ENCODE peak calls at places on chromosomes 1 and 21, in ten cellular contexts. N is mesendoderm; T is posterior cingulate gyrus; V is activated CD4-positive, alpha-beta T cell treated with anti-CD3 and anti-CD28 coated beads, Interleukin-2, amount 10 ng/mL, durations not matched to agents 7 days and 5 days; Q is testis; Z is mucosa of gallbladder; K is naive thymus-derived CD8-positive, alpha-beta T cell; O is RWPE1; B is iris pigment epithelial cell; C is cardiac fibroblast. L is an unnamed sample.

GRCh38 chr1:56255516-56256181 is 323.7 kb downstream of the PLPP3 start:
- DNase-seq in N (no peak), T (no peak), V (no peak), Q (peak; percentile 71), Z (peak; percentile 41), K (no peak), O (no peak), B (peak; percentile 19), C (peak; percentile 96), L (no peak)

GRCh38 chr1:2989976-2990375 is 31.3 kb upstream of the ACTRT2 start:
- DNase-seq in N (no peak), T (no peak), V (no peak), Q (no peak), Z (no peak), K (no peak), O (no peak), B (no peak), C (no peak), L (no peak)

GRCh38 chr1:36217667-36218066 is 6.6 kb upstream of the THRAP3 start:
- DNase-seq in N (peak; percentile 26), T (no peak), V (no peak), Q (no peak), Z (no peak), K (no peak), O (no peak), B (peak; percentile 42), C (peak; percentile 81), L (no peak)

GRCh38 chr1:230745071-230745470 is 2.1 kb upstream of the CAPN9 start:
- DNase-seq in N (no peak), T (no peak), V (no peak), Q (no peak), Z (no peak), K (no peak), O (no peak), B (no peak), C (no peak), L (no peak)

GRCh38 chr1:16302709-16303627 is 49.3 kb downstream of the FBXO42 start:
- DNase-seq in N (no peak), T (no peak), V (no peak), Q (no peak), Z (no peak), K (no peak), O (no peak), B (peak; percentile 46), C (no peak), L (no peak)

GRCh38 chr1:20366766-20367602 is 76.3 kb downstream of the VWA5B1 start:
- DNase-seq in N (peak; percentile 91), T (peak; percentile 59), V (no peak), Q (peak; percentile 57), Z (no peak), K (no peak), O (peak; percentile 76), B (peak; percentile 51), C (peak; percentile 57), L (no peak)

GRCh38 chr1:57831624-57832023 is 407.8 kb upstream of the DAB1 start:
- DNase-seq in N (no peak), T (no peak), V (no peak), Q (no peak), Z (no peak), K (no peak), O (peak; percentile 54), B (peak; percentile 39), C (peak; percentile 11), L (no peak)

GRCh38 chr1:224921354-224921753 is 8.1 kb upstream of the DNAH14 start:
- DNase-seq in N (no peak), T (no peak), V (no peak), Q (no peak), Z (no peak), K (no peak), O (no peak), B (no peak), C (no peak), L (no peak)

GRCh38 chr1:22450421-22451021 is 1.1 kb upstream of the ZBTB40 start:
- DNase-seq in N (no peak), T (no peak), V (no peak), Q (no peak), Z (no peak), K (no peak), O (no peak), B (no peak), C (no peak), L (no peak)

GRCh38 chr1:9580942-9581341 is 7.8 kb upstream of the TMEM201 start:
- DNase-seq in N (no peak), T (no peak), V (no peak), Q (no peak), Z (no peak), K (no peak), O (no peak), B (no peak), C (no peak), L (no peak)

GRCh38 chr1:93111561-93111960 is 32.5 kb downstream of the MTF2 start:
- DNase-seq in N (no peak), T (no peak), V (no peak), Q (no peak), Z (no peak), K (no peak), O (no peak), B (peak; percentile 12), C (peak; percentile 13), L (no peak)

GRCh38 chr1:43270421-43271095 is 775 bp downstream of the TMEM125 start:
- DNase-seq in N (peak; percentile 93), T (no peak), V (no peak), Q (peak; percentile 61), Z (peak; percentile 91), K (no peak), O (peak; percentile 97), B (peak; percentile 12), C (peak; percentile 10), L (no peak)

GRCh38 chr1:209717818-209718217 is 13.2 kb downstream of the HSD11B1 start:
- DNase-seq in N (no peak), T (no peak), V (no peak), Q (no peak), Z (no peak), K (no peak), O (no peak), B (no peak), C (no peak), L (no peak)

GRCh38 chr1:172272087-172272486 is 148.4 kb upstream of the C1orf105 start:
- DNase-seq in N (no peak), T (no peak), V (no peak), Q (no peak), Z (no peak), K (no peak), O (no peak), B (no peak), C (no peak), L (no peak)

GRCh38 chr1:197336571-197336970 is 68.5 kb downstream of the CRB1 start:
- DNase-seq in N (no peak), T (no peak), V (no peak), Q (no peak), Z (no peak), K (no peak), O (no peak), B (no peak), C (no peak), L (no peak)

GRCh38 chr21:33069994-33070811 is at the start of gene OLIG1:
- DNase-seq in N (peak; percentile 72), T (peak; percentile 76), V (peak; percentile 27), Q (peak; percentile 73), Z (no peak), K (no peak), O (peak; percentile 31), B (peak; percentile 42), C (peak; percentile 19), L (peak; percentile 58)

GRCh38 chr1:231421616-231421970 is 494 bp downstream of the EGLN1 start:
- DNase-seq in N (no peak), T (peak; percentile 18), V (peak; percentile 51), Q (peak; percentile 36), Z (peak; percentile 29), K (peak; percentile 12), O (no peak), B (peak; percentile 65), C (peak; percentile 55), L (peak; percentile 51)

GRCh38 chr21:35503646-35504045 is 454.5 kb upstream of the RUNX1 start:
- DNase-seq in N (peak; percentile 91), T (no peak), V (peak; percentile 42), Q (peak; percentile 25), Z (peak; percentile 12), K (no peak), O (no peak), B (peak; percentile 60), C (peak; percentile 80), L (no peak)

GRCh38 chr1:228921473-228921872 is 186.2 kb downstream of the RHOU start:
- DNase-seq in N (no peak), T (no peak), V (no peak), Q (no peak), Z (no peak), K (no peak), O (no peak), B (no peak), C (no peak), L (no peak)

GRCh38 chr1:64423526-64423925 is 46.4 kb upstream of the CACHD1 start:
- DNase-seq in N (peak; percentile 71), T (no peak), V (no peak), Q (no peak), Z (no peak), K (no peak), O (no peak), B (no peak), C (peak; percentile 5), L (no peak)

GRCh38 chr21:43812139-43812821 is 22.9 kb downstream of the RRP1 start:
- DNase-seq in N (no peak), T (no peak), V (no peak), Q (no peak), Z (no peak), K (no peak), O (peak; percentile 82), B (no peak), C (no peak), L (no peak)

L was measured in occipital lobe.